ENCODE peak calls at places on chromosomes 7 and 10, in four cellular contexts. I, C, U and L are unnamed samples.

GRCh38 chr7:102912742-102913141 is at the start of gene LRRC17:
- DNase-seq in I (no peak), C (no peak), U (no peak), L (no peak)

GRCh38 chr10:84593546-84593945 is 265.2 kb downstream of the CCSER2 start:
- DNase-seq in I (no peak), C (no peak), U (no peak), L (no peak)

GRCh38 chr7:55239406-55239805 is 125.7 kb upstream of the LANCL2 start:
- DNase-seq in I (no peak), C (no peak), U (no peak), L (no peak)

GRCh38 chr10:58868736-58869435 is 307.6 kb upstream of the PHYHIPL start:
- DNase-seq in I (no peak), C (no peak), U (no peak), L (no peak)

GRCh38 chr7:77697535-77697831 is 1.2 kb downstream of the RSBN1L start:
- DNase-seq in I (no peak), C (no peak), U (peak), L (no peak)

GRCh38 chr7:43938892-43939482 is 12.8 kb downstream of the UBE2D4 start:
- DNase-seq in I (no peak), C (no peak), U (no peak), L (no peak)

GRCh38 chr10:133238066-133238804 is 580 bp downstream of the VENTX start:
- DNase-seq in I (no peak), C (no peak), U (no peak), L (no peak)

GRCh38 chr10:18618995-18619394 is 32.4 kb downstream of the NSUN6 start:
- DNase-seq in I (no peak), C (no peak), U (no peak), L (no peak)

GRCh38 chr10:34872820-34873219 is 57.7 kb upstream of the PARD3 start:
- DNase-seq in I (no peak), C (no peak), U (no peak), L (no peak)

GRCh38 chr7:21305455-21306235 is 122.2 kb upstream of the SP4 start:
- DNase-seq in I (no peak), C (no peak), U (no peak), L (no peak)

GRCh38 chr10:30365278-30365677 is 16.2 kb upstream of the MTPAP start:
- DNase-seq in I (peak), C (no peak), U (no peak), L (no peak)

GRCh38 chr7:23438171-23438570 is 32.1 kb downstream of the IGF2BP3 start:
- DNase-seq in I (no peak), C (no peak), U (no peak), L (no peak)

GRCh38 chr10:91598211-91598981 is 34.5 kb downstream of the PPP1R3C start:
- DNase-seq in I (no peak), C (no peak), U (no peak), L (no peak)

GRCh38 chr7:30750574-30751256 is 1.2 kb upstream of the INMT start:
- DNase-seq in I (no peak), C (peak), U (no peak), L (no peak)

GRCh38 chr7:41699532-41699931 is 3.4 kb downstream of the INHBA start:
- DNase-seq in I (peak), C (no peak), U (no peak), L (no peak)

GRCh38 chr10:49173201-49173772 is 14.9 kb downstream of the TMEM273 start:
- DNase-seq in I (peak), C (no peak), U (no peak), L (no peak)

GRCh38 chr10:45418859-45419672 is 45.0 kb downstream of the ALOX5 start:
- DNase-seq in I (peak), C (peak), U (no peak), L (no peak)

GRCh38 chr10:3741688-3742461 is 43.1 kb downstream of the KLF6 start:
- DNase-seq in I (no peak), C (no peak), U (no peak), L (no peak)

GRCh38 chr10:36455481-36456119 is 669.8 kb upstream of the ANKRD30A start:
- DNase-seq in I (no peak), C (no peak), U (no peak), L (no peak)

GRCh38 chr10:120423350-120424197 is 33.5 kb upstream of the PLPP4 start:
- DNase-seq in I (no peak), C (peak), U (no peak), L (peak)

GRCh38 chr10:80204193-80204714 is 1.1 kb downstream of the ANXA11 start:
- DNase-seq in I (peak), C (no peak), U (no peak), L (no peak)

GRCh38 chr10:70892631-70893030 is 4.3 kb upstream of the PCBD1 start:
- DNase-seq in I (no peak), C (no peak), U (no peak), L (no peak)

GRCh38 chr7:107230334-107230733 is 61.5 kb downstream of the HBP1 start:
- DNase-seq in I (no peak), C (no peak), U (no peak), L (no peak)

GRCh38 chr7:33130184-33130583 is 820 bp downstream of the BBS9 start:
- DNase-seq in I (no peak), C (no peak), U (no peak), L (no peak)

GRCh38 chr7:41730668-41731067 is 27.8 kb upstream of the INHBA start:
- DNase-seq in I (no peak), C (no peak), U (no peak), L (no peak)

GRCh38 chr10:124627851-124628675 is 116.1 kb downstream of the FAM53B start:
- DNase-seq in I (no peak), C (peak), U (no peak), L (no peak)

GRCh38 chr7:34096135-34096775 is 190.9 kb downstream of the BMPER start:
- DNase-seq in I (no peak), C (peak), U (no peak), L (no peak)

GRCh38 chr7:110850239-110850638 is 240.7 kb upstream of the LRRN3 start:
- DNase-seq in I (no peak), C (no peak), U (no peak), L (no peak)

GRCh38 chr10:124717911-124718734 is 26.1 kb downstream of the FAM53B start:
- DNase-seq in I (peak), C (no peak), U (peak), L (peak)

GRCh38 chr7:144404911-144405310 is 1.4 kb upstream of the NOBOX start:
- DNase-seq in I (peak), C (no peak), U (no peak), L (no peak)

GRCh38 chr10:24207781-24208611 is 942 bp upstream of the KIAA1217 start:
- DNase-seq in I (no peak), C (no peak), U (no peak), L (no peak)

GRCh38 chr7:2260820-2261219 is 18.8 kb downstream of the NUDT1 start:
- DNase-seq in I (peak), C (no peak), U (no peak), L (no peak)

GRCh38 chr10:61398730-61399129 is 54.5 kb downstream of the TMEM26 start:
- DNase-seq in I (no peak), C (no peak), U (no peak), L (no peak)

GRCh38 chr7:158142657-158143056 is 445.0 kb downstream of the PTPRN2 start:
- DNase-seq in I (no peak), C (no peak), U (no peak), L (no peak)
- H3K4me3 ChIP-seq in I (no peak), C (no peak), U (no peak), L (no peak)

DNA sequence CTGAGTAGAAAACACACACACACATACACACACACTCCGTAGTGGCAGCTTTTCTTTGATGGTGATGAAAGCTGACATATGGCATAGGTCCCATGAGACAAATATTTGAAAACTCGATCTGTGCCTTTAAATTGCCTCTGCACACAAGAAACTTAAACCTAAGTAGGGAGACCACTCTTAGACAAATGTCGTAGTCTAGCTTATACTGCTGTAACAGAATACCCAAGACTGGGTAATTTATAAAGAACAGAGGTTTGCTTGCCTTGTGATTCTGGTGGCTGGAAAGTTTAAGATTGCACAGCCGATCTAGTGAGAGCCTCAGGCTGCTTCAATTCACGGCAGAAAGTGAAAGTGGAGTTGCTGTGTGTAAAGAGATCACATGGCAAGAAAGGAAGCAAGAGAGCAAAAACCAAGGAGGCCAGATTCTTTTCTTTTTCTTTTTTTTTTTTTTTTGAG is 489.4 kb upstream of the SORCS1 start:
- DNase-seq in I (no peak), C (no peak), U (no peak), L (peak)
- H3K4me3 ChIP-seq in I (peak), C (peak), U (no peak), L (peak)

DNA sequence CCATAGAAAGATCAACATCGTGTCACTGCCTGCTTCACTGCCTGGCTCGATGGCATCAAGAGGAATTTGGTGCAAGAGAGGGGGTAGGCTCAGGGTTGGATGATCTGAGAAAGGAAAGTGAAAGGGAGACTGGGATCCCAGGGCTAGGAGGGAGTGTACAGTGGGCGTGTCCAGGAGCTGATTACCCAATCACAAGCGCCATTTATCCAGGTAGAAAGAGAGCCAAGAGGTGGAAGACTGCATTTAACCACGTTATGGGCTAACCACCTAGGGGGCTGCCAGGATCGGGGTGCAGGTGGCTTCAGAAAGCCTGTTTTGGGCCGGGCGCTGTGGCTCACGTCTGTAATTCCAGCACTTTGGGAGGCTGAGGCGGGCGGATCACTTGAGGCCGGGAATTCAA is 10.3 kb downstream of the PODXL start:
- DNase-seq in I (no peak), C (no peak), U (no peak), L (no peak)
- H3K4me3 ChIP-seq in I (no peak), C (no peak), U (no peak), L (no peak)

GRCh38 chr10:43259248-43259980 is 7.5 kb downstream of the RASGEF1A start:
- DNase-seq in I (peak), C (no peak), U (no peak), L (no peak)

GRCh38 chr10:43261578-43261965 is 5.3 kb downstream of the RASGEF1A start:
- DNase-seq in I (peak), C (no peak), U (no peak), L (no peak)

GRCh38 chr10:43260911-43261577 is 5.8 kb downstream of the RASGEF1A start:
- DNase-seq in I (peak), C (no peak), U (no peak), L (no peak)

GRCh38 chr10:43258922-43259247 is 8.0 kb downstream of the RASGEF1A start:
- DNase-seq in I (no peak), C (no peak), U (no peak), L (no peak)

GRCh38 chr10:43259981-43260761 is 6.7 kb downstream of the RASGEF1A start:
- DNase-seq in I (peak), C (peak), U (no peak), L (no peak)
- H3K4me3 ChIP-seq in I (no peak), C (no peak), U (no peak), L (no peak)

GRCh38 chr7:16420329-16420648 is 1.0 kb downstream of the CRPPA start:
- DNase-seq in I (no peak), C (no peak), U (no peak), L (no peak)

GRCh38 chr7:16419126-16419525 is 2.2 kb downstream of the CRPPA start:
- DNase-seq in I (no peak), C (no peak), U (no peak), L (no peak)

GRCh38 chr7:16421333-16422099 is at the start of gene CRPPA:
- DNase-seq in I (peak), C (peak), U (peak), L (no peak)

GRCh38 chr7:16420649-16421332 is 547 bp downstream of the CRPPA start:
- DNase-seq in I (peak), C (peak), U (peak), L (no peak)

DNA sequence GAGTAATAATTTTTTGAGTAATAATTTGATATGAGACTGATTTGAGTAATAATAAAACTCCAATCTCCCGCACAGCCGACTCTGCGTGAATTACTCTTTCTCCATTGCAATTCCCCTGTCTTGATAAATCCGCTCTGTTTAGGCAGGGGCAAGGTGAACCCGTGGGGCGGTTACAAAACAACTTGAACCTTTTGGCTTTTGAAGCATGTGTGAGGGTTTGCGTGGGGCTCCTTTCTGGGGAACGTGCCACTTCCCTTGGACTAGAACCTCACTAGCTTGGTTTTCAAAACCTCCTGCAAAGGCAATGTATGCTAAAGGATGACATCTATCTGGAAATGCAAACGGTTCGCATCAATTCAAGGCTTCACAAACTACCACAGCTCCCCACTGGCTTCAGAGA is 1.5 kb downstream of the CRPPA start:
- DNase-seq in I (no peak), C (no peak), U (no peak), L (no peak)
- H3K4me3 ChIP-seq in I (no peak), C (peak), U (peak), L (no peak)

GRCh38 chr7:131921016-131921415 is 364.6 kb upstream of the PODXL start:
- DNase-seq in I (no peak), C (no peak), U (no peak), L (no peak)

GRCh38 chr7:131927770-131928169 is 371.3 kb upstream of the PODXL start:
- DNase-seq in I (no peak), C (no peak), U (no peak), L (no peak)

GRCh38 chr7:131919920-131920709 is 363.7 kb upstream of the PODXL start:
- DNase-seq in I (no peak), C (no peak), U (no peak), L (no peak)

DNA sequence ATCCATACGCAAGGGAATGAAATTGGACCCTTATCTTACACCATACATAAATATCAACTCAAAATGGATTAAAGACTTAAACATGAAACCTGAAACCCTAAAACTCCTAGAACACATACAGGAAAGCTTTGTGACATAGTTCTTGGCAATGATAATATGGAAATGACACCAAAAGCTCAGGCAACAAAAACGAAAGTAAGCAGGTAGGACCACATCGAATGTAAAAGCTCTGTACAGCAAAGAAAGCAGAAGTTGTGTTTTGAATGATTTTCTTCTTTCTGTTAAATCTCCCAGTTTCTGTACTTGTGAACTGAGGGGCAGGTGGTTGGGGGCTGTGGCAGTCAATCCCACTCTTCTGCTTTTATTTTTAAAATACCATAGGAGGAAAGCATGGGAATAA is 368.4 kb upstream of the PODXL start:
- DNase-seq in I (no peak), C (no peak), U (no peak), L (no peak)
- H3K4me3 ChIP-seq in I (no peak), C (no peak), U (no peak), L (peak)

GRCh38 chr7:142811154-142811737 is 40.5 kb downstream of the PRSS2 start:
- DNase-seq in I (no peak), C (no peak), U (no peak), L (peak)

GRCh38 chr7:142815099-142815498 is 39.8 kb upstream of the EPHB6 start:
- DNase-seq in I (no peak), C (no peak), U (no peak), L (peak)

GRCh38 chr7:142813262-142813661 is 41.6 kb upstream of the EPHB6 start:
- DNase-seq in I (no peak), C (no peak), U (no peak), L (no peak)

GRCh38 chr7:142813699-142814098 is 41.2 kb upstream of the EPHB6 start:
- DNase-seq in I (no peak), C (no peak), U (no peak), L (no peak)

DNA sequence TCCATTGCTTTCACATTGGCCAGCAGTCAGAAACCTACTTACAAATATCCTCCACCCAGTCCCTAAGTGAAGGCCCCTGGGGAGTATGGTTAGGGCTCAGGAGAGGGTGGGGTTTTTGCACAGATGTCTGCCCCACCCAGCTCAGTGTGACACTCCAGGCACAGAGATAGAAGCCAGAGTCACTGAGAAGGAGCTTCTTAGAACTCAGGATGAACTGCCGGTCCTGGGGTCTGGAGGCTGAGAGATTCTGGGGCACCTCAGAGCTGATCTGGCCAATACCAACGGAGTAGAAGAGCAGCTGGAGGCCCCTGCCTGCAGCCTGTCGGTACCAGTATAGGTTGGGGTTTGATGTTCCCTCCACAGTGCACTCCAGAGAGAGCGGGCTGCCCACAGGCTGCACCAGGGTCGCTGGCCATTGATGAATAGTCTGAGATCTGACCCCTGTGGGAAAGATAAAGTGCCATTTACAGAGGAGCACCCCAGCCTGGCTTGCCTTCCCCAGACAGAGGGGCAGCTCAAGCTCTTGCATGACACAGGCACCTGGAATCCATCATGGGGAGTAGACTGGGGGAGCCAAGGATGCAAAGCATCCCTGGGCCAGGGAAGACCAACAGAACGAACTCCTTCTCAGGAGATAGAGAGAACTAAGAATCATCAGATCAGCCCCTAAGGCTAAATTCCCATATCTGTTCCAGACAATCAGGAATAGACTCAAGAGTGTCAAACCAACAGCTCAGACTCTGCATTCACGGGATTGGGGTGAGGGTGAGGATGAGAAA is 41.9 kb downstream of the PRSS2 start:
- DNase-seq in I (no peak), C (no peak), U (no peak), L (peak)
- H3K4me3 ChIP-seq in I (no peak), C (no peak), U (no peak), L (no peak)

GRCh38 chr10:86113501-86113900 is 253.1 kb downstream of the GRID1 start:
- DNase-seq in I (no peak), C (no peak), U (no peak), L (no peak)

GRCh38 chr10:86111902-86112301 is 254.7 kb downstream of the GRID1 start:
- DNase-seq in I (no peak), C (no peak), U (no peak), L (no peak)

GRCh38 chr10:86113983-86114382 is 252.6 kb downstream of the GRID1 start:
- DNase-seq in I (no peak), C (no peak), U (no peak), L (no peak)

GRCh38 chr10:86110156-86110786 is 256.3 kb downstream of the GRID1 start:
- DNase-seq in I (no peak), C (no peak), U (no peak), L (no peak)

DNA sequence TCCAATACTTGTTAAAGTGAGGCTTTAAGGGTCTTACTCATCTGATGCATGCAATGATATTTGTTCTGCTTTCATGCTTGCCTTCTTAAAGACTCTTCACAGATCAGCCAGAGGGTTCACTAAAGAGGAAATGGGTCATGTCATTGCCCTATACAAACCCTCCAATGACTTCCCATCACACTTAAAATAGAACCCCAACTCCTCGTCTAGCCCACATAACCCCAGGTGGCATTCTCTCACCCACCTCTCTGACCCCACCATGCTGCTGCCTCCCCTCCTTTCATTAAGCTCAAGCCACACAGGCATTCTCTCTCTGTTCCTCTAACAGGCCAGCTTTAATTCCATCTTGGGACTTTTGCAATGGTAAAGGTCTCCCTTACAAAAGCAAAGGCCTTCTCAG is 253.6 kb downstream of the GRID1 start:
- DNase-seq in I (no peak), C (no peak), U (no peak), L (no peak)
- H3K4me3 ChIP-seq in I (no peak), C (no peak), U (no peak), L (no peak)